ENCODE peak calls at places on chromosomes 2 and 18, in eight cellular contexts. J is AG04450, F is B cell, V is brain microvascular endothelial cell, N is WTC11, T is adipocyte, P is left kidney, L is choroid plexus epithelial cell. B is an unnamed sample.

GRCh38 chr2:925711-926110 is 24.9 kb upstream of the SNTG2 start:
- DNase-seq in L (no peak), J (no peak), V (no peak), N (no peak), F (no peak), T (no peak), P (no peak), B (no peak)

GRCh38 chr2:159307942-159308341 is 21.4 kb upstream of the WDSUB1 start:
- DNase-seq in P (no peak), L (no peak), F (no peak), V (no peak), N (no peak), J (no peak), T (no peak), B (no peak)

GRCh38 chr2:8461341-8461740 is 220.5 kb upstream of the ID2 start:
- DNase-seq in P (no peak), T (no peak), J (no peak), V (no peak), N (no peak), L (no peak), F (no peak), B (no peak)

GRCh38 chr2:29014811-29015414 is 33.8 kb downstream of the TOGARAM2 start:
- DNase-seq in P (peak), V (peak), J (no peak), F (peak), N (no peak), L (peak), T (peak), B (no peak)

GRCh38 chr2:108444941-108445840 is 3.8 kb upstream of the GCC2 start:
- DNase-seq in L (peak), F (no peak), J (no peak), V (no peak), T (peak), P (no peak), N (no peak), B (no peak)

GRCh38 chr2:11014026-11014425 is 102.3 kb downstream of the KCNF1 start:
- DNase-seq in F (no peak), T (no peak), J (no peak), V (no peak), N (no peak), P (no peak), L (no peak), B (no peak)

GRCh38 chr2:10076511-10076910 is 3.7 kb downstream of the CYS1 start:
- DNase-seq in P (no peak), L (no peak), T (no peak), N (no peak), F (no peak), J (no peak), V (no peak), B (no peak)

GRCh38 chr18:50135903-50136302 is 59.0 kb downstream of the MYO5B start:
- DNase-seq in F (no peak), P (no peak), V (no peak), N (no peak), L (no peak), T (no peak), J (no peak), B (no peak)

GRCh38 chr2:48088994-48089393 is 182.7 kb upstream of the FBXO11 start:
- DNase-seq in N (no peak), J (no peak), P (no peak), F (no peak), V (no peak), L (no peak), T (no peak), B (no peak)

GRCh38 chr2:12317853-12318426 is 398.8 kb upstream of the TRIB2 start:
- DNase-seq in L (peak), T (peak), F (no peak), V (peak), P (peak), J (peak), N (no peak), B (no peak)

GRCh38 chr2:119864318-119864717 is 104.6 kb downstream of the PTPN4 start:
- DNase-seq in J (no peak), F (no peak), V (no peak), T (no peak), L (no peak), N (no peak), P (no peak), B (no peak)

GRCh38 chr2:201500534-201500933 is 49.0 kb downstream of the STRADB start:
- DNase-seq in V (peak), N (no peak), L (peak), T (no peak), P (no peak), J (peak), F (no peak), B (no peak)

GRCh38 chr2:169069341-169069740 is at the start of gene DHRS9:
- DNase-seq in N (no peak), V (peak), T (peak), F (no peak), L (peak), J (no peak), P (no peak), B (no peak)

B was measured in GM13976.